ENCODE peak calls at places on chromosome 11, in six cellular contexts. Y is uterus, B is psoas muscle, A is HCT116, H is SK-N-SH, T is A549. I is an unnamed sample. For H3K4me1, the result is how much of the 10 kb centered on the place peaks cover.

GRCh38 chr11:73869234-73869949 is 7.3 kb downstream of the COA4 start:
- DNase-seq in Y (no peak), B (no peak), A (no peak), H (no peak), T (no peak), I (no peak)

GRCh38 chr11:57425565-57426438 is 1.1 kb downstream of the SLC43A3 start:
- DNase-seq in Y (peak), B (peak), A (no peak), H (no peak), T (no peak), I (peak)

GRCh38 chr11:50182486-50182885 is 149.8 kb downstream of the OR4C45 start:
- DNase-seq in Y (no peak), B (no peak), A (no peak), H (no peak), T (no peak), I (no peak)

GRCh38 chr11:134658481-134659080 is 246.5 kb upstream of the B3GAT1 start:
- DNase-seq in Y (peak), B (no peak), A (no peak), H (no peak), T (no peak), I (peak)

GRCh38 chr11:43547900-43548381 is 132.6 kb upstream of the HSD17B12 start:
- DNase-seq in Y (peak), B (no peak), A (no peak), H (peak), T (no peak), I (no peak)

GRCh38 chr11:77158041-77158695 is 30.1 kb downstream of the MYO7A start:
- DNase-seq in Y (no peak), B (peak), A (no peak), H (no peak), T (no peak), I (no peak)

GRCh38 chr11:1177020-1177770 is 19.4 kb downstream of the MUC5AC start:
- DNase-seq in Y (no peak), B (peak), A (no peak), H (no peak), T (no peak), I (no peak)

GRCh38 chr11:64000740-64001514 is 14.7 kb downstream of the OTUB1 start:
- DNase-seq in Y (no peak), B (no peak), A (no peak), H (no peak), T (no peak), I (no peak)

GRCh38 chr11:60251485-60252207 is 8.7 kb upstream of the MS4A4E start:
- DNase-seq in Y (no peak), B (no peak), A (peak), H (peak), T (no peak), I (no peak)

GRCh38 chr11:35567737-35568465 is 42.5 kb upstream of the PAMR1 start:
- DNase-seq in Y (no peak), B (no peak), A (no peak), H (no peak), T (no peak), I (no peak)

GRCh38 chr11:100445231-100445735 is 241.8 kb upstream of the ARHGAP42 start:
- DNase-seq in Y (no peak), B (no peak), A (no peak), H (no peak), T (no peak), I (no peak)

GRCh38 chr11:34564406-34564805 is 50.8 kb upstream of the ELF5 start:
- DNase-seq in Y (no peak), B (no peak), A (peak), H (no peak), T (no peak), I (no peak)

GRCh38 chr11:74257934-74258553 is 53.4 kb downstream of the P4HA3 start:
- DNase-seq in Y (peak), B (no peak), A (no peak), H (no peak), T (no peak), I (peak)

GRCh38 chr11:76797341-76798201 is 14.4 kb downstream of the TSKU start:
- DNase-seq in Y (no peak), B (no peak), A (no peak), H (no peak), T (no peak), I (peak)

GRCh38 chr11:19525714-19526113 is 186.9 kb upstream of the NAV2 start:
- DNase-seq in Y (no peak), B (no peak), A (no peak), H (no peak), T (no peak), I (no peak)

GRCh38 chr11:44110231-44110679 is 14.8 kb downstream of the EXT2 start:
- DNase-seq in Y (peak), B (no peak), A (no peak), H (peak), T (peak), I (no peak)

GRCh38 chr11:363948-364761 is 5.1 kb upstream of the B4GALNT4 start:
- DNase-seq in Y (no peak), B (no peak), A (peak), H (peak), T (peak), I (no peak)

GRCh38 chr11:74449369-74449931 is 17.9 kb downstream of the KCNE3 start:
- DNase-seq in Y (peak), B (no peak), A (peak), H (peak), T (peak), I (peak)

GRCh38 chr11:46616551-46617450 is at the start of gene HARBI1:
- DNase-seq in Y (peak), B (peak), A (peak), H (peak), T (peak), I (peak)

GRCh38 chr11:126153999-126154398 is 57.5 kb downstream of the RPUSD4 start:
- DNase-seq in Y (peak), B (no peak), A (peak), H (no peak), T (no peak), I (no peak)

DNA sequence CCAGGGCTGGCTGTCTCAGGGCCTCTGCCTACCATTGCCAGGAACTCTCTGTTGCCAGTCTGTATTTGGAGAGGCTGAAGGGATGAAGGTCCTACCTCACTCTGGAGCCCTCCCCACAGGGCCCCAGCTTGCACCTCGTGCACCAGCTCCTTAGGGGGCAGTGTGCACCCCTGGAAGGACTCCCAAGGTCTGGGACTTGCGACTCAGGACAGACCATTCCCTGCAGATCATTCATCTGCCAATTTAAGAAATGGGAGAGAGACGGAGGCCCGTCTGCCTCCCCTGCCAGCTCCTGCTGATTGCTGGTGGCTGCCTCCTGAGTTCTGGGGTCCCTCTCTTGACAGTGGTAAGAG is 27.5 kb upstream of the MALAT1 start:
- DNase-seq in Y (peak), B (peak), A (no peak), H (peak), T (peak), I (peak)
- TF ChIP-seq CTCF in Y (peak), B (peak), A (no peak), H (peak), T (peak), I (peak)

GRCh38 chr11:65928667-65929066 is 9.4 kb downstream of the DRAP1 start:
- DNase-seq in Y (no peak), B (no peak), A (no peak), H (no peak), T (no peak), I (no peak)
- H3K4me3 ChIP-seq in Y (no peak), B (no peak), A (no peak), H (no peak), T (no peak), I (no peak)

GRCh38 chr11:12287009-12287373 is 90.4 kb upstream of the PARVA start:
- DNase-seq in Y (peak), B (peak), A (peak), H (peak), T (peak), I (no peak)

GRCh38 chr11:12285811-12286222 is 91.6 kb upstream of the PARVA start:
- DNase-seq in Y (no peak), B (no peak), A (no peak), H (peak), T (no peak), I (peak)

GRCh38 chr11:12285106-12285505 is 92.3 kb upstream of the PARVA start:
- DNase-seq in Y (no peak), B (no peak), A (no peak), H (no peak), T (no peak), I (peak)

GRCh38 chr11:12287374-12288211 is 89.8 kb upstream of the PARVA start:
- DNase-seq in Y (peak), B (peak), A (peak), H (peak), T (peak), I (peak)

DNA sequence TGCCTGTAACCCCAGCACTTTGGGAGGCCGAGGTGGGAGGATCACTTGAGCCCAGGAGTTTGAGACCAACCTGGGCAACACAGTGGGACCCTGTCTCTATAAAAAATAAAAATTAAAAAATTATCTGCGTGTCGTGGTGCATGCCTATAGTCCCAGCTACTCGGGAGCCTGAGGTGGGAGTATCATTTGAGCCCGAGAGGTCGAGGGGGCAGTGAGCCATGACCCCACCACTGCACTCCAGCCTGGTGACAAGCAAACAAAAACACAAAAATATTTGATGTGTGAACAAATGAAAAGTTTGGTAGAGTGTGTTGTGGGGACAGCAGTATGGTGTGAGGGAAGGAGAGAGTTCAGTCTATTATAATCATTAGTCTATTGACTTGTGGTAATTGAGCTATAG is 90.8 kb upstream of the PARVA start:
- DNase-seq in Y (no peak), B (no peak), A (no peak), H (no peak), T (no peak), I (peak)
- H3K4me1 ChIP-seq in Y (under half), B (under half), A (under half), H (under half), T (half or more), I (under half)

GRCh38 chr11:87097582-87097981 is 59.8 kb downstream of the TMEM135 start:
- DNase-seq in Y (no peak), B (no peak), A (peak), H (peak), T (peak), I (no peak)
- TF ChIP-seq CTCF in Y (no peak), B (peak), A (peak), H (peak), T (peak), I (no peak)

GRCh38 chr11:3944198-3944597 is 88.7 kb downstream of the STIM1 start:
- DNase-seq in Y (peak), B (peak), A (no peak), H (no peak), T (no peak), I (peak)

GRCh38 chr11:3949132-3949531 is 93.7 kb downstream of the STIM1 start:
- DNase-seq in Y (no peak), B (no peak), A (no peak), H (no peak), T (no peak), I (no peak)

GRCh38 chr11:3947084-3947483 is 91.6 kb downstream of the STIM1 start:
- DNase-seq in Y (peak), B (no peak), A (no peak), H (no peak), T (no peak), I (peak)

GRCh38 chr11:3942956-3943497 is 87.6 kb downstream of the STIM1 start:
- DNase-seq in Y (no peak), B (no peak), A (no peak), H (no peak), T (no peak), I (no peak)

DNA sequence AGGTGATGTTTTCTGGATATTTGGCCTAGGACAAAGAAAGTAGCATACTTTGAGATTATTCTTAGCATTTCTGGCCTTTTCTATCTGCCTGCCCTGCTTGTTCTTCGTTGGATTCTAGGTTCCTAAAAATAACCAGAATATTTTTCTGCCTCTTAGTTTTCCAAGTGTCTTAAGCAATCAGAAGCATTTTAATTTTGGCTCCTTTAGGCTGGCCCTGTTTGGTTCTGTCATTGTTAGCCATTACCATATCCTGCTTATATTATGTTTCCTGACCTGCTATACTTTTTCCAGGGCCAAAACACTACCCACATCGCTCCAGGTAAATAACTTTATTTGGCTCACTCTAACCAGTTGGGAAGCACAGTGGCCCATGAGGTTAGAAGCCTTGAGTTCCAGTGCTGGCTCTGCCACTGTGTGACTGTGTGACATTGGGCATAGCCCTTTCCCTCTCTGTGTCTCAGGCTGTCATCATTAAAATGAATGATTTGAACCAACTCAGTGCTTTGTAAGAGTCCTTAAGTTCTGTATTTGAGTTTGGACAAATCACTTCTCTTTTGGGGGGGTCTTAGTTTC is 91.1 kb downstream of the STIM1 start:
- DNase-seq in Y (no peak), B (no peak), A (no peak), H (no peak), T (no peak), I (no peak)
- H3K4me3 ChIP-seq in Y (no peak), B (no peak), A (no peak), H (no peak), T (no peak), I (no peak)